ENCODE peak calls at places on chromosomes 2 and 18, in seven cellular contexts. Y, N, C, J, H, T and Z are unnamed samples. For H3K4me1, the result is how much of the 10 kb centered on the place peaks cover.

GRCh38 chr2:240567137-240567871 is 980 bp upstream of the RNPEPL1 start:
- DNase-seq in Y (no peak), N (peak), C (no peak), J (peak), H (no peak), T (no peak), Z (no peak)

GRCh38 chr18:6004683-6005082 is 109.4 kb upstream of the TMEM200C start:
- DNase-seq in Y (no peak), N (no peak), C (no peak), J (no peak), H (peak), T (no peak), Z (no peak)

GRCh38 chr2:68432696-68433658 is 34.1 kb downstream of the FBXO48 start:
- DNase-seq in Y (no peak), N (no peak), C (no peak), J (no peak), H (no peak), T (no peak), Z (no peak)

GRCh38 chr2:227697013-227697412 is 20.8 kb downstream of the SLC19A3 start:
- DNase-seq in Y (no peak), N (no peak), C (no peak), J (no peak), H (no peak), T (no peak), Z (no peak)

GRCh38 chr18:48908916-48909315 is 41.8 kb downstream of the SMAD7 start:
- DNase-seq in Y (no peak), N (no peak), C (no peak), J (no peak), H (no peak), T (no peak), Z (no peak)

GRCh38 chr18:79545714-79546113 is 133.9 kb upstream of the CTDP1 start:
- DNase-seq in Y (no peak), N (no peak), C (no peak), J (no peak), H (no peak), T (no peak), Z (no peak)

GRCh38 chr2:238344517-238344916 is 24.2 kb downstream of the TRAF3IP1 start:
- DNase-seq in Y (no peak), N (no peak), C (no peak), J (no peak), H (no peak), T (no peak), Z (no peak)

GRCh38 chr2:157261199-157261782 is 3.8 kb downstream of the GALNT5 start:
- DNase-seq in Y (peak), N (peak), C (peak), J (no peak), H (no peak), T (no peak), Z (peak)

GRCh38 chr2:206452750-206453149 is 9.4 kb downstream of the ADAM23 start:
- DNase-seq in Y (no peak), N (no peak), C (no peak), J (no peak), H (no peak), T (no peak), Z (no peak)

DNA sequence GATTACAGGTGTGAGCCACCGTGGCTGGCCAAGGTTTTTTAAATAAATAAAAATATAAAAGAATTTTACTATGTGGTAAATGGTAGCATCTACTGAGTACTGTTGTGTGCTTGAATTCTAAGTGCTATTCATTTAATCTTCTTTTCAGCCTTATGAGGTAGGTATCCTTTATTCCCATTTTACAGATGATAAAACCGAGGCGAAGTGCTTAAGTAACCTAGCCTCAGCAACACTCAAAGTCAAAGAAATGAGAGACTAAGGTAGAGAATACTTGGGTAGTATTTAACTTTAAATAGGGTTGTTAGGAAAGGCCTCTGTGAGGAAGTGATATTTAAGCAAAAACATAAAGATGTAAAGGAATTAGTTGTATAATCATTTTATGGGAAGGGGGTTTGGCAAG is 5.7 kb upstream of the THOC1 start:
- DNase-seq in Y (no peak), N (no peak), C (no peak), J (no peak), H (no peak), T (no peak), Z (no peak)
- H3K4me1 ChIP-seq in Y (under half), N (under half), C (under half), J (under half), H (under half), T (under half), Z (under half)

GRCh38 chr2:18583905-18584607 is 5.3 kb downstream of the NT5C1B start:
- DNase-seq in Y (no peak), N (no peak), C (no peak), J (no peak), H (no peak), T (no peak), Z (no peak)
- TF ChIP-seq CTCF in Y (no peak), N (no peak), C (no peak), J (no peak), H (no peak), T (no peak), Z (no peak)

GRCh38 chr2:46236876-46237859 is 60.0 kb upstream of the EPAS1 start:
- DNase-seq in Y (no peak), N (peak), C (no peak), J (no peak), H (no peak), T (peak), Z (no peak)
- TF ChIP-seq SIN3A in Y (no peak), N (no peak), C (no peak), J (no peak), H (no peak), T (no peak), Z (no peak)

GRCh38 chr2:168694173-168694572 is 108.3 kb upstream of the NOSTRIN start:
- DNase-seq in Y (no peak), N (no peak), C (no peak), J (no peak), H (no peak), T (no peak), Z (no peak)
- H3K4me1 ChIP-seq in Y (under half), N (under half), C (under half), J (under half), H (under half), T (under half), Z (under half)

GRCh38 chr2:170845343-170845742 is 28.7 kb downstream of the GAD1 start:
- DNase-seq in Y (peak), N (no peak), C (peak), J (peak), H (no peak), T (no peak), Z (no peak)
- TF ChIP-seq CTCF in Y (peak), N (peak), C (peak), J (peak), H (peak), T (peak), Z (peak)